ENCODE peak calls at places on chromosomes 6 and 20, in ten cellular contexts. R is psoas muscle, V is IMR-90, S is tibial artery, K is breast epithelium, Q is PC-3, E is OCI-LY7, T is hepatocyte, O is fibroblast of lung, D is colonic mucosa. B is an unnamed sample. For H3K36me3, the result is how much of the 10 kb centered on the place peaks cover.

GRCh38 chr6:112198582-112198981 is 55.8 kb downstream of the LAMA4 start:
- DNase-seq in R (no peak), V (no peak), S (no peak), K (no peak), Q (no peak), E (no peak), T (no peak), O (no peak), D (no peak), B (no peak)

GRCh38 chr6:116374586-116374985 is 3.8 kb downstream of the DSE start:
- DNase-seq in R (no peak), V (no peak), S (no peak), K (no peak), Q (no peak), E (no peak), T (no peak), O (no peak), D (no peak), B (no peak)

GRCh38 chr6:18567380-18567779 is 180.2 kb downstream of the RNF144B start:
- DNase-seq in R (no peak), V (no peak), S (no peak), K (no peak), Q (no peak), E (no peak), T (no peak), O (no peak), D (no peak), B (no peak)

GRCh38 chr6:28658475-28659249 is 133.0 kb downstream of the GPX5 start:
- DNase-seq in R (no peak), V (peak), S (no peak), K (no peak), Q (peak), E (peak), T (no peak), O (peak), D (no peak), B (peak)

GRCh38 chr6:39188101-39188455 is 41.2 kb downstream of the KCNK5 start:
- DNase-seq in R (no peak), V (no peak), S (no peak), K (no peak), Q (no peak), E (no peak), T (no peak), O (no peak), D (no peak), B (no peak)

GRCh38 chr6:110625883-110626282 is 149.5 kb upstream of the SLC22A16 start:
- DNase-seq in R (no peak), V (peak), S (no peak), K (no peak), Q (peak), E (no peak), T (no peak), O (peak), D (no peak), B (no peak)

GRCh38 chr6:23511797-23512196 is 614.2 kb upstream of the NRSN1 start:
- DNase-seq in R (no peak), V (no peak), S (no peak), K (no peak), Q (no peak), E (no peak), T (no peak), O (no peak), D (no peak), B (no peak)

GRCh38 chr20:51195419-51195901 is 172.6 kb upstream of the KCNG1 start:
- DNase-seq in R (no peak), V (peak), S (no peak), K (no peak), Q (peak), E (no peak), T (no peak), O (peak), D (no peak), B (no peak)

GRCh38 chr6:91633374-91634184 is 1046.7 kb upstream of the MAP3K7 start:
- DNase-seq in R (no peak), V (no peak), S (no peak), K (no peak), Q (no peak), E (no peak), T (no peak), O (peak), D (no peak), B (no peak)

GRCh38 chr20:25197173-25197869 is 1.8 kb downstream of the ENTPD6 start:
- DNase-seq in R (no peak), V (no peak), S (no peak), K (no peak), Q (peak), E (no peak), T (no peak), O (no peak), D (peak), B (no peak)

GRCh38 chr20:41715525-41715924 is 97.3 kb upstream of the CHD6 start:
- DNase-seq in R (no peak), V (no peak), S (no peak), K (no peak), Q (no peak), E (no peak), T (no peak), O (no peak), D (no peak), B (no peak)

GRCh38 chr6:109722564-109723254 is 31.6 kb downstream of the FIG4 start:
- DNase-seq in R (no peak), V (no peak), S (no peak), K (no peak), Q (no peak), E (no peak), T (no peak), O (no peak), D (no peak), B (no peak)

GRCh38 chr6:125363010-125363359 is 61.2 kb upstream of the HDDC2 start:
- DNase-seq in R (no peak), V (peak), S (no peak), K (no peak), Q (peak), E (no peak), T (peak), O (peak), D (no peak), B (no peak)

GRCh38 chr6:49787176-49787575 is at the start of gene PGK2:
- DNase-seq in R (no peak), V (no peak), S (no peak), K (no peak), Q (peak), E (peak), T (no peak), O (no peak), D (no peak), B (peak)

GRCh38 chr20:38162878-38163875 is 1.9 kb downstream of the TGM2 start:
- DNase-seq in R (no peak), V (no peak), S (no peak), K (no peak), Q (no peak), E (no peak), T (no peak), O (no peak), D (no peak), B (no peak)

GRCh38 chr6:104591573-104592334 is 268.0 kb downstream of the HACE1 start:
- DNase-seq in R (no peak), V (no peak), S (no peak), K (no peak), Q (no peak), E (no peak), T (no peak), O (peak), D (no peak), B (no peak)

GRCh38 chr6:170147056-170147787 is 143.7 kb downstream of the DLL1 start:
- DNase-seq in R (peak), V (no peak), S (no peak), K (peak), Q (no peak), E (no peak), T (no peak), O (no peak), D (no peak), B (no peak)

GRCh38 chr6:72890671-72891070 is 268.8 kb downstream of the KCNQ5 start:
- DNase-seq in R (no peak), V (no peak), S (no peak), K (no peak), Q (no peak), E (no peak), T (no peak), O (peak), D (no peak), B (no peak)

GRCh38 chr6:142946924-142947701 is 2.1 kb upstream of the HIVEP2 start:
- DNase-seq in R (peak), V (peak), S (peak), K (peak), Q (peak), E (peak), T (peak), O (peak), D (peak), B (peak)

GRCh38 chr20:38730989-38731737 is 6.9 kb downstream of the SLC32A1 start:
- DNase-seq in R (peak), V (peak), S (no peak), K (peak), Q (peak), E (peak), T (peak), O (peak), D (peak), B (peak)

GRCh38 chr6:7726416-7727149 is 684 bp downstream of the BMP6 start:
- DNase-seq in R (no peak), V (no peak), S (no peak), K (no peak), Q (peak), E (peak), T (peak), O (no peak), D (no peak), B (peak)

GRCh38 chr20:9241721-9242427 is 173.0 kb downstream of the PLCB4 start:
- DNase-seq in R (no peak), V (peak), S (no peak), K (no peak), Q (peak), E (no peak), T (no peak), O (no peak), D (peak), B (no peak)

GRCh38 chr6:139256087-139256486 is 35.7 kb downstream of the TXLNB start:
- DNase-seq in R (no peak), V (peak), S (peak), K (no peak), Q (no peak), E (no peak), T (no peak), O (peak), D (no peak), B (no peak)

GRCh38 chr20:53335509-53335908 is 258.1 kb downstream of the ZNF217 start:
- DNase-seq in R (no peak), V (no peak), S (no peak), K (no peak), Q (no peak), E (no peak), T (no peak), O (no peak), D (no peak), B (no peak)

GRCh38 chr20:60203451-60203850 is 245.2 kb downstream of the CDH26 start:
- DNase-seq in R (no peak), V (no peak), S (no peak), K (no peak), Q (peak), E (no peak), T (no peak), O (no peak), D (no peak), B (no peak)

GRCh38 chr6:33178755-33179475 is 13.4 kb downstream of the COL11A2 start:
- DNase-seq in R (peak), V (no peak), S (no peak), K (no peak), Q (no peak), E (no peak), T (no peak), O (no peak), D (no peak), B (no peak)

GRCh38 chr20:33933469-33933909 is 60.2 kb upstream of the RALY start:
- DNase-seq in R (peak), V (peak), S (peak), K (peak), Q (peak), E (peak), T (peak), O (peak), D (peak), B (peak)

GRCh38 chr20:57517904-57518303 is 7.0 kb downstream of the CTCFL start:
- DNase-seq in R (no peak), V (no peak), S (no peak), K (no peak), Q (no peak), E (no peak), T (no peak), O (no peak), D (no peak), B (no peak)

GRCh38 chr6:163897669-163898068 is 483.2 kb downstream of the QKI start:
- DNase-seq in R (no peak), V (no peak), S (no peak), K (no peak), Q (no peak), E (no peak), T (no peak), O (peak), D (no peak), B (no peak)

GRCh38 chr20:59082077-59082740 is 39.6 kb upstream of the PRELID3B start:
- DNase-seq in R (no peak), V (peak), S (no peak), K (no peak), Q (peak), E (peak), T (no peak), O (peak), D (no peak), B (no peak)

GRCh38 chr6:56334937-56335336 is 87.6 kb upstream of the COL21A1 start:
- DNase-seq in R (no peak), V (peak), S (no peak), K (no peak), Q (peak), E (no peak), T (no peak), O (peak), D (no peak), B (no peak)

GRCh38 chr6:23388239-23388803 is 737.7 kb upstream of the NRSN1 start:
- DNase-seq in R (no peak), V (no peak), S (no peak), K (no peak), Q (no peak), E (no peak), T (no peak), O (no peak), D (no peak), B (no peak)

GRCh38 chr6:121686611-121687023 is 251.2 kb downstream of the GJA1 start:
- DNase-seq in R (peak), V (no peak), S (no peak), K (no peak), Q (no peak), E (no peak), T (no peak), O (no peak), D (peak), B (no peak)

GRCh38 chr20:56781108-56781739 is 152.1 kb downstream of the TFAP2C start:
- DNase-seq in R (peak), V (no peak), S (no peak), K (no peak), Q (no peak), E (no peak), T (no peak), O (peak), D (no peak), B (no peak)

GRCh38 chr6:90000864-90001731 is 106.8 kb downstream of the GJA10 start:
- DNase-seq in R (no peak), V (peak), S (no peak), K (no peak), Q (peak), E (no peak), T (no peak), O (peak), D (no peak), B (no peak)

GRCh38 chr20:24614341-24614740 is 144.9 kb downstream of the SYNDIG1 start:
- DNase-seq in R (no peak), V (no peak), S (no peak), K (no peak), Q (no peak), E (no peak), T (no peak), O (no peak), D (no peak), B (no peak)

GRCh38 chr6:6515691-6516607 is 72.6 kb upstream of the LY86 start:
- DNase-seq in R (no peak), V (no peak), S (no peak), K (no peak), Q (no peak), E (no peak), T (no peak), O (no peak), D (no peak), B (no peak)

GRCh38 chr6:168132531-168133184 is 53.6 kb upstream of the FRMD1 start:
- DNase-seq in R (peak), V (peak), S (peak), K (no peak), Q (peak), E (no peak), T (peak), O (peak), D (peak), B (peak)

GRCh38 chr6:106026748-106027147 is 59.4 kb upstream of the PRDM1 start:
- DNase-seq in R (no peak), V (peak), S (no peak), K (no peak), Q (no peak), E (no peak), T (no peak), O (peak), D (no peak), B (no peak)
- H3K4me3 ChIP-seq in R (no peak), V (no peak), S (no peak), K (no peak), Q (no peak), E (no peak), T (no peak), O (no peak), D (no peak), B (no peak)

GRCh38 chr20:17334866-17335412 is 108.1 kb downstream of the PCSK2 start:
- DNase-seq in R (no peak), V (no peak), S (no peak), K (no peak), Q (no peak), E (no peak), T (no peak), O (no peak), D (no peak), B (no peak)
- H3K36me3 ChIP-seq in R (under half), V (under half), S (under half), K (under half), Q (under half), E (under half), T (under half), O (under half), D (under half), B (under half)

DNA sequence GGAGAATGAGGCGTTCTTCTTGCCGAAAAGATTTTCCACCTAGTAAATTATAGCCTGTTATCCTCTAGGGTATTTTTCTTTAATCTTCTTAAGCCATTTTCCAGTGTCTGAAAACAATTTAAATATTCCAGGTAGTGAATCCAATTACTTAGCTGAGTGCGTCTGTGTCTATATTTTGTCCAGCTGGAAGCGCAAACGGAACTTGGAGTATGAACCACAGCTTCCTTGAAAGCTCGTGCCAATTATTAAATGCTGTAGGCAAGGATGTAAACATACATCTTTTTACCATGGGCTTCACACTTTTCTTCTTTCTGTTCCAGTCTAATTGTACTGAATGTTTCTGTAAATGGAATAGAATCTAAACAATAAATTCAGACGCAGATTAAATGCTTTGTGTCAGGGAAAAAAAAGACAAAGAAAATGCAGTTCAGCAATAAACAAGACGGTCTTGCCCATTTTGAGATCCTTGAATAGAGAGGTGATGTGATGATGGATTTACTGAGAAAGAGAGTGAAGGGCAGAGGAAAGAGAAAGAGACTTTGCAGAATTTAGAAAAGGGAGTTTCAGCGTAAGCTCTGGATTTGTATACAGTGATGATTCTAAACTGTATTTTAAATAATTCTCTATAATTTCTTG is 1.9 kb downstream of the PLCB1 start:
- DNase-seq in R (no peak), V (no peak), S (no peak), K (no peak), Q (no peak), E (no peak), T (no peak), O (no peak), D (no peak), B (no peak)
- H3K4me3 ChIP-seq in R (peak), V (no peak), S (peak), K (peak), Q (no peak), E (peak), T (peak), O (peak), D (peak), B (no peak)

DNA sequence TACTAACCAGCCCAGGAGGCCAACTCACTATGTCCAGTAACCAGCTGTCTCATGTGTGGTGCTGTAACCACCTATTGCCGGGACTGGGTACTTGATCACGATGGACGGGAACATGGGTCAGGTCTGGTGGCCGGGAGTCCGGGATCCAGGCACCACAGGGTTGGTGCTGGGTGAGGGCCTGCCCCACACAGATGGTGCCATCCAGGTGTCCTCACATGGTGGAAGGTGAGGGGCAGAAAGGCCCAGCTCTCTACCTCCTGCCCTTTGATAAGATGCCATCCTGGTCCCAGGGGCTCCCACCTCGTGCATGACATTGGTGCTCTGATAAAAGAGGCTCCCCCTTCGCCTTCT is 116.3 kb downstream of the TAF4 start:
- DNase-seq in R (peak), V (no peak), S (no peak), K (peak), Q (no peak), E (no peak), T (no peak), O (no peak), D (no peak), B (no peak)
- H3K36me3 ChIP-seq in R (under half), V (under half), S (under half), K (under half), Q (under half), E (under half), T (under half), O (under half), D (under half), B (under half)

DNA sequence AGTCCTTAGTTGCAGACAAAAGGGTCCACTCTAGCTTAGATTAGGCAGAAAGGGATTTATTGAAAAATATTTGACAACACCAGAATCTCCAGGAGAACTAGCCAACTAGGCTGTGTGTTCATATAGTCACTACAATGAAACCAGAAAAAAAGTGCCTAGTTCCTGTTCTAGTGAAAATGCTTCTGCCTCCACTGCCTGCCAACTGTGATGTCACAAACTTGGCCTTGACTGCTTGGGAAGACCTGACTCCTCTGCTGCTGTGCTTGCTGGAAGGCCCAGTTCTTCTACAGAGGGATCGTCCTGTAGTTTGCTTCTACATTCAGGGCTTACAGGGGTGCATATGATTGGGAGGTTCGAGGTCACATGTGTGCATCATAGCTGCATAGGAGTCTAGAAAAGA is 40.3 kb upstream of the XRN2 start:
- DNase-seq in R (no peak), V (no peak), S (no peak), K (no peak), Q (peak), E (no peak), T (no peak), O (no peak), D (no peak), B (no peak)
- H3K4me3 ChIP-seq in R (no peak), V (no peak), S (no peak), K (no peak), Q (no peak), E (no peak), T (no peak), O (no peak), D (no peak), B (no peak)

DNA sequence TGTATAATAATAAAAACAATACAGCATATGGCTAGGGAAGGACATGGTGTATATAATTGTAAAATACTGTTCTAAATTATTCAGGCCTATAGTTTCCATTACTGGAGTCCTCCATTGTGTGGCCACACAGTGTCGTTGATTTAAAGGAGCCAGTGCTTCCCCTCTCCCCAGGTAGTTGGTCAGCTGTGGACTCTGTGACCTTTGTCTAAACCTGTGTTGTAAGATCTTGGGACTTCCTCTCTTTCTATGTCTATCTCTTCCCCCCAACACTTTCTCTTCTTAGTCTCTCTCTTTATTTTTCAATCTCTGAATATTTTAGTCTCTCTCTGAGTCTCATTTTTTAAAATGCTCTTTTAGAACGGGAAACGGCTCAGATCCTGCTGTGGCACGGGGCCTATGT is 35.6 kb downstream of the BRPF3 start:
- DNase-seq in R (no peak), V (no peak), S (no peak), K (no peak), Q (no peak), E (no peak), T (no peak), O (no peak), D (no peak), B (no peak)
- H3K36me3 ChIP-seq in R (under half), V (under half), S (under half), K (under half), Q (under half), E (under half), T (under half), O (under half), D (under half), B (under half)